ENCODE peak calls at places on chromosome 19, in seven cellular contexts. Y, A, C, X, P, R and W are unnamed samples. For H3K4me1, the result is how much of the 10 kb centered on the place peaks cover.

GRCh38 chr19:50646074-50646807 is 3.0 kb upstream of the C19orf81 start:
- DNase-seq in C (no peak), R (peak), Y (no peak), A (no peak), P (no peak), X (no peak), W (no peak)

GRCh38 chr19:42634409-42635232 is 39.9 kb upstream of the CEACAM8 start:
- DNase-seq in P (no peak), R (peak), X (peak), Y (no peak), C (no peak), A (peak), W (no peak)

GRCh38 chr19:43524922-43525835 is 1.8 kb downstream of the ETHE1 start:
- DNase-seq in P (peak), C (no peak), X (peak), A (peak), Y (no peak), R (peak), W (peak)

GRCh38 chr19:14149509-14149994 is 13.2 kb upstream of the ASF1B start:
- DNase-seq in R (no peak), A (peak), P (peak), Y (peak), C (peak), X (no peak), W (no peak)

GRCh38 chr19:33802801-33803200 is 6.1 kb downstream of the KCTD15 start:
- DNase-seq in Y (no peak), A (no peak), P (no peak), R (no peak), X (no peak), C (no peak), W (no peak)

GRCh38 chr19:41599175-41599966 is 23.4 kb downstream of the CEACAM21 start:
- DNase-seq in A (no peak), C (no peak), P (no peak), X (no peak), Y (peak), R (no peak), W (no peak)

GRCh38 chr19:54653181-54653809 is 9.5 kb upstream of the LILRB4 start:
- DNase-seq in P (no peak), Y (no peak), C (no peak), A (no peak), X (no peak), R (peak), W (no peak)

GRCh38 chr19:15112385-15112784 is 5.2 kb downstream of the SYDE1 start:
- DNase-seq in X (no peak), C (no peak), R (peak), P (no peak), A (no peak), Y (no peak), W (peak)

GRCh38 chr19:41437944-41438574 is 1.7 kb downstream of the DMAC2 start:
- DNase-seq in R (no peak), A (no peak), Y (no peak), P (no peak), X (no peak), C (no peak), W (no peak)

GRCh38 chr19:18280247-18281081 is 958 bp downstream of the JUND start:
- DNase-seq in R (peak), C (peak), Y (peak), A (peak), P (peak), X (peak), W (peak)

GRCh38 chr19:49663224-49663623 is 2.4 kb downstream of the IRF3 start:
- DNase-seq in Y (no peak), R (no peak), A (no peak), P (no peak), X (no peak), C (no peak), W (no peak)

GRCh38 chr19:12982648-12983047 is 12.6 kb upstream of the NFIX start:
- DNase-seq in C (no peak), P (no peak), X (no peak), A (no peak), R (no peak), Y (no peak), W (no peak)

GRCh38 chr19:38030681-38031422 is 123.8 kb downstream of the SIPA1L3 start:
- DNase-seq in Y (no peak), A (no peak), C (no peak), X (no peak), P (no peak), R (no peak), W (no peak)

GRCh38 chr19:19744641-19745040 is 11.7 kb upstream of the ZNF14 start:
- DNase-seq in Y (no peak), C (no peak), A (no peak), X (no peak), R (no peak), P (no peak), W (no peak)

GRCh38 chr19:501646-502045 is 5.4 kb downstream of the MADCAM1 start:
- DNase-seq in C (no peak), A (no peak), Y (no peak), P (no peak), X (no peak), R (no peak), W (no peak)

GRCh38 chr19:7779631-7780486 is 16.8 kb downstream of the CLEC4M start:
- DNase-seq in C (no peak), Y (no peak), R (no peak), X (no peak), P (no peak), A (no peak), W (no peak)

GRCh38 chr19:31534786-31535185 is 185.6 kb upstream of the TSHZ3 start:
- DNase-seq in R (no peak), A (no peak), C (no peak), X (no peak), P (no peak), Y (no peak), W (no peak)

GRCh38 chr19:54108496-54108895 is 5.8 kb downstream of the NDUFA3 start:
- DNase-seq in R (no peak), X (no peak), A (no peak), C (no peak), Y (no peak), P (no peak), W (no peak)

GRCh38 chr19:22797040-22797439 is 13.1 kb upstream of the ZNF99 start:
- DNase-seq in X (no peak), Y (no peak), P (no peak), A (no peak), R (no peak), C (no peak), W (no peak)

GRCh38 chr19:9785367-9786331 is 17.1 kb upstream of the ZNF846 start:
- DNase-seq in R (peak), Y (peak), X (peak), P (peak), C (peak), A (peak), W (peak)

GRCh38 chr19:18437481-18438330 is at the start of gene ISYNA1:
- DNase-seq in X (peak), P (no peak), R (peak), C (no peak), Y (peak), A (peak), W (peak)

GRCh38 chr19:43779820-43780219 is 953 bp downstream of the KCNN4 start:
- DNase-seq in C (no peak), X (no peak), Y (no peak), R (peak), A (no peak), P (no peak), W (no peak)

GRCh38 chr19:55820037-55820436 is 11.8 kb downstream of the NLRP11 start:
- DNase-seq in R (no peak), X (no peak), C (no peak), A (no peak), Y (no peak), P (no peak), W (no peak)

GRCh38 chr19:12668937-12669271 is 2.3 kb downstream of the WDR83 start:
- DNase-seq in Y (no peak), A (peak), P (peak), R (peak), X (peak), C (peak), W (peak)

GRCh38 chr19:40717880-40718773 is 1.2 kb downstream of the ITPKC start:
- DNase-seq in A (peak), R (peak), X (peak), C (no peak), P (no peak), Y (peak), W (no peak)

GRCh38 chr19:7832781-7833180 is 2.8 kb downstream of the EVI5L start:
- DNase-seq in C (no peak), P (no peak), Y (no peak), X (no peak), A (no peak), R (no peak), W (no peak)

GRCh38 chr19:8988204-8988603 is 22.0 kb downstream of the MUC16 start:
- DNase-seq in X (peak), P (no peak), C (no peak), R (peak), Y (peak), A (no peak), W (no peak)

GRCh38 chr19:13366529-13367143 is 139.6 kb downstream of the CACNA1A start:
- DNase-seq in Y (no peak), C (no peak), P (no peak), A (no peak), R (peak), X (peak), W (peak)

GRCh38 chr19:23946569-23946968 is 31.9 kb downstream of the ZNF726 start:
- DNase-seq in C (no peak), R (no peak), A (no peak), X (no peak), Y (no peak), P (no peak), W (no peak)

GRCh38 chr19:455851-456546 is 4.8 kb downstream of the SHC2 start:
- DNase-seq in X (no peak), A (no peak), C (no peak), Y (no peak), P (no peak), R (no peak), W (no peak)

GRCh38 chr19:30669329-30670010 is 297.3 kb downstream of the ZNF536 start:
- DNase-seq in C (no peak), X (peak), Y (peak), A (peak), P (peak), R (peak), W (no peak)

GRCh38 chr19:55385749-55386514 is at the start of gene RPL28:
- DNase-seq in Y (peak), X (peak), C (peak), R (peak), A (peak), P (peak), W (peak)

GRCh38 chr19:48896191-48896720 is 2.3 kb downstream of the TULP2 start:
- DNase-seq in Y (peak), P (peak), A (peak), X (peak), R (no peak), C (no peak), W (no peak)

GRCh38 chr19:24141612-24142011 is 54.6 kb downstream of the ZNF254 start:
- DNase-seq in R (no peak), Y (no peak), P (no peak), A (no peak), X (no peak), C (no peak), W (no peak)

GRCh38 chr19:45954132-45954531 is 19.5 kb downstream of the NOVA2 start:
- DNase-seq in A (no peak), Y (no peak), X (peak), C (no peak), P (no peak), R (no peak), W (no peak)

GRCh38 chr19:33405491-33406461 is 32.3 kb downstream of the CEBPG start:
- DNase-seq in X (no peak), C (no peak), A (no peak), R (no peak), Y (peak), P (no peak), W (no peak)

GRCh38 chr19:35744335-35744687 is 907 bp downstream of the U2AF1L4 start:
- DNase-seq in R (no peak), P (no peak), A (no peak), Y (no peak), X (no peak), C (no peak), W (no peak)
- H3K4me1 ChIP-seq in R (under half), P (under half), A (under half), Y (half or more), X (under half), C (half or more), W (under half)

DNA sequence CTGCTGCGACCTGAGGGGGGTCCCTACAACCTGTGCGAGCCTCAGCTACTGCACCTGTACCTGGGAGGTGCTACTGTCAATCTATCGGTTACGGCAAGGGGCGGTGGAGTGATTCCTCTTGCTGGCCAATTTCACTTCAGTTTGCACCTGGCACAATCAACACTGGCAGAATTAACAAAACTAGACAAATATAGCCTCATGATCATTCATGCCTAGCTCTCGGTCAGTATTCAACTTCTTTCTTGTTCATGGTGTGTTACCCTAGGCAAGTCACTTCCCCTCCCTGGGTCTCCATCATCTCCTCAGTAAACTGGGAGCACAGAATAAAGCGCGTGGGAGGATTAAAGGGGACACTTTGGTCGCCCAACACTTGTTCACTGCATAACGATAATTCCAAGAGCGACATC is 621 bp downstream of the HAUS8 start:
- DNase-seq in Y (no peak), X (no peak), P (no peak), C (no peak), A (no peak), R (no peak), W (no peak)
- TF ChIP-seq CTCF in Y (no peak), X (no peak), P (no peak), C (no peak), A (no peak), R (no peak), W (no peak)

GRCh38 chr19:4373601-4374441 is 26.5 kb downstream of the SH3GL1 start:
- DNase-seq in P (no peak), C (no peak), X (no peak), Y (no peak), A (no peak), R (no peak), W (no peak)

GRCh38 chr19:4374451-4375163 is 25.7 kb downstream of the SH3GL1 start:
- DNase-seq in Y (no peak), R (peak), P (peak), X (no peak), C (no peak), A (peak), W (no peak)

GRCh38 chr19:4371898-4372629 is 28.3 kb downstream of the SH3GL1 start:
- DNase-seq in P (no peak), Y (no peak), R (no peak), A (no peak), X (no peak), C (no peak), W (no peak)

GRCh38 chr19:4371209-4371897 is 28.0 kb downstream of the MPND start:
- DNase-seq in A (no peak), C (no peak), P (no peak), R (no peak), X (no peak), Y (no peak), W (no peak)

DNA sequence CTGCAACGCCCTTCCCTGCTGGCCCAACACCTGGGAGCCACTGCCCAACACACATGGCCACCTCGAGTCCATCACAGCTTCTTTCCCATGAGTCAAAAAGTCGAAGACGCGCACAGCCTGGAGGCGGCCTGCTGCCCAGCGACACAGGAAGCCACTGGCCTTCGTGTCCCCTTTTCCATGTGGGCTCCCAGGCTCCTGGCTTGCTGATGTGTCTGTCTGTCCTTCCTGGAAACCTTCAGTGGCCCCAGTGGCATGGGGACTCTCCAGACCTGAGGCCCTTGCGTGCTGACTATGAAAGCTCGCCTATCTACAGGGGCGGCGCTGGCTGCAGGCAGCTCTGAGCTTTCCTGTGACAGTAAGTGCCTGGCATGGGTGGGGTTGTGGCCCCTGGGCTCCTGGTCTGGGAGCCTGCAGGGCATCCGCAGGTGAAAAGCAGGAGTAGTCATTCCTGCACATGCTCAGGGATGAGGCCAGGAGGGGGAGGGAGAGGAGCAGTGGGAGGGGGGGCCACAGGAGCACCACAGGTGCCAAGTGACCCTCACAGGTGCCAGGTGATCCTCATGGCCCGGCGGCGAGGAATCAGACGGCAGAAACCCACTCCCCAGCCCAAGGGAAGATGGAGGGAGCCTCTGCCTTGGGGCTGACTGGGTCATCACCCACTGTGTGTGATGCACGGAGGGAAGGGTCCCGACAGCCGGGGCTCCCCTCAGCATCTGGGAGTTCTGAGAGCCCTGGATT is 27.5 kb downstream of the SH3GL1 start:
- DNase-seq in C (no peak), Y (no peak), P (no peak), X (no peak), R (no peak), A (no peak), W (no peak)
- H3K4me1 ChIP-seq in C (half or more), Y (half or more), P (under half), X (under half), R (under half), A (half or more), W (under half)

GRCh38 chr19:47028372-47028672 is 8.7 kb downstream of the NPAS1 start:
- DNase-seq in Y (no peak), P (no peak), C (no peak), X (peak), A (no peak), R (no peak), W (no peak)
- TF ChIP-seq CTCF in Y (no peak), P (no peak), C (no peak), X (peak), A (no peak), R (no peak), W (no peak)

DNA sequence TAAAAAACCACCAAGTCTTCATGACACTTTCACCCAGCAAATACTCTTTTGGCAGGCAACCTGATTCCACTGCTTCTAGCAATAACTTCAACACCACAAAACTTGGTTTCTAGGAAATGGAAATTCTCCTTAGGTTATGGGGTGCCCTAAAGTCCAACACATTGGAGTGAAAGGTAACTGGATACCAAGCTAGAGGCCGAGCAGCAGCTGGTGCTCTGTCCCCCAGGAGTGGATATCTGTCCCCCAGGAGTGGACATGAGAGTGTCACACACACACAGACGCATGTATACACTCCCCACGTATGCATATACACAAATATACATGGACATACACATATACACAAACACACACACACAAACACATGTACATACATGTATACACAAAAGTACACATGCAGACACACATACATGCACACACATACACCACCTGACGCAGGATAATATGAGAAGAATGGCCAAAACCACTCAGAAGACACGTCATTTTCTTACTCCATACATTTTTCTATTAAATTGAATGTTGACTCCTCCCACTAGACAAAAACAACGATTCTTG is 50.8 kb downstream of the RFX2 start:
- DNase-seq in X (no peak), P (no peak), C (no peak), A (no peak), R (no peak), Y (no peak), W (no peak)
- H3K4me1 ChIP-seq in X (under half), P (under half), C (under half), A (half or more), R (under half), Y (under half), W (under half)

GRCh38 chr19:11659612-11660011 is 62.3 kb downstream of the ZNF627 start:
- DNase-seq in Y (no peak), R (peak), C (no peak), P (no peak), X (no peak), A (no peak), W (no peak)
- TF ChIP-seq CTCF in Y (no peak), R (peak), C (no peak), P (no peak), X (peak), A (no peak), W (peak)

DNA sequence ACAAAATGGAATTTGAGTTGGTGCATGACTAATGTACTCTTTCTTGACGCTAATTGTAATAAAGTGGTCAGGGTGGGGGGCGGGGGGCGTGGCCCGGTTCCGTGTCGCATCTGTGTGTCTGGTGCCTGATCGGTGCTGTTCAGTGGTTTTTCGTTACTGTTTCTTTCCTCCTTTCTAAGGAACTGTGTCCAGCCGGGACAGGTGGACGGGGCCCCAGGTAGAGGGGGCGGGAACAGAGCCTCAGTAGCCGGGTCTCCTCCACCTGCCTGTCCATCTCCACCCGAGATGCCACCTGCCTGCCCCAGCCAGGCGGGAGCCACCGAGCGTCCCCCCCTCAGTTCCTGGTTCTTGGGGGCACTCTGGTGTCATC is 26.3 kb downstream of the ONECUT3 start:
- DNase-seq in X (no peak), P (no peak), R (no peak), C (no peak), A (no peak), Y (no peak), W (no peak)
- H3K4me1 ChIP-seq in X (under half), P (under half), R (under half), C (under half), A (under half), Y (under half), W (under half)